ENCODE peak calls at places on chromosomes 7 and 10, in four cellular contexts. Z is NCI-H82, U is ELF-1, W is adrenal gland. I is an unnamed sample.

GRCh38 chr10:62195675-62195926 is 73.0 kb downstream of the RTKN2 start:
- DNase-seq in Z (no peak), W (no peak), U (no peak), I (no peak)

GRCh38 chr7:31111109-31111451 is 59.0 kb downstream of the ADCYAP1R1 start:
- DNase-seq in Z (no peak), U (no peak), W (peak), I (no peak)

GRCh38 chr10:1543596-1543995 is 193.7 kb downstream of the ADARB2 start:
- DNase-seq in W (no peak), Z (no peak), U (no peak), I (no peak)

GRCh38 chr10:95741807-95742528 is 14.0 kb upstream of the ENTPD1 start:
- DNase-seq in U (no peak), Z (no peak), W (peak), I (no peak)

GRCh38 chr7:81449105-81449504 is 320.7 kb downstream of the HGF start:
- DNase-seq in W (no peak), U (no peak), Z (no peak), I (no peak)

GRCh38 chr10:132329565-132330485 is 2.2 kb upstream of the LRRC27 start:
- DNase-seq in U (peak), Z (no peak), W (no peak), I (no peak)

GRCh38 chr10:91887075-91887899 is 22.0 kb downstream of the FGFBP3 start:
- DNase-seq in U (peak), Z (peak), W (no peak), I (peak)

GRCh38 chr10:11197854-11198253 is 180.2 kb downstream of the CELF2 start:
- DNase-seq in W (no peak), Z (peak), U (no peak), I (no peak)

GRCh38 chr10:6048281-6049030 is 13.7 kb downstream of the IL2RA start:
- DNase-seq in U (no peak), Z (no peak), W (no peak), I (no peak)

GRCh38 chr7:107995184-107996071 is 7.5 kb downstream of the LAMB1 start:
- DNase-seq in U (peak), Z (no peak), W (no peak), I (peak)

GRCh38 chr10:79263951-79264350 is 83.3 kb upstream of the PPIF start:
- DNase-seq in Z (no peak), W (no peak), U (no peak), I (no peak)

GRCh38 chr7:122528879-122529481 is 169.9 kb downstream of the RNF133 start:
- DNase-seq in Z (peak), U (no peak), W (no peak), I (no peak)